ENCODE peak calls at places on chromosome 19, in eight cellular contexts. I is NCI-H2029; M is stimulated activated CD4-positive, alpha-beta T cell treated with anti-CD3 and anti-CD28 coated beads, Interleukin-15, amount 100 ng/mL, for 48 hours; T is choroid plexus epithelial cell; V is natural killer cell; B is kidney epithelial cell; J is C1 segment of cervical spinal cord; E is stimulated activated CD8-positive, alpha-beta memory T cell treated with anti-CD3 and anti-CD28 coated beads, Interleukin-15, amount 100 ng/mL, for 48 hours. S is an unnamed sample.

GRCh38 chr19:44987148-44987675 is 14.1 kb upstream of the RELB start:
- DNase-seq in I (no peak), M (no peak), T (no peak), V (no peak), B (no peak), J (no peak), E (no peak), S (no peak)

GRCh38 chr19:18021121-18021755 is 13.3 kb downstream of the ARRDC2 start:
- DNase-seq in I (peak), M (no peak), T (peak), V (peak), B (no peak), J (no peak), E (no peak), S (no peak)

GRCh38 chr19:41299755-41300089 is 10.2 kb upstream of the CCDC97 start:
- DNase-seq in I (peak), M (no peak), T (peak), V (peak), B (no peak), J (no peak), E (no peak), S (no peak)

GRCh38 chr19:17950310-17951150 is 16.4 kb upstream of the KCNN1 start:
- DNase-seq in I (no peak), M (no peak), T (no peak), V (peak), B (no peak), J (no peak), E (no peak), S (no peak)

GRCh38 chr19:18274776-18275356 is 614 bp upstream of the IQCN start:
- DNase-seq in I (peak), M (no peak), T (peak), V (no peak), B (no peak), J (peak), E (no peak), S (peak)

GRCh38 chr19:9857920-9858746 is 23.0 kb downstream of the PIN1 start:
- DNase-seq in I (no peak), M (no peak), T (no peak), V (no peak), B (no peak), J (no peak), E (no peak), S (no peak)

GRCh38 chr19:1904385-1905070 is 671 bp upstream of the ADAT3 start:
- DNase-seq in I (peak), M (no peak), T (peak), V (no peak), B (peak), J (peak), E (no peak), S (peak)

GRCh38 chr19:17765069-17765618 is 13.9 kb downstream of the FCHO1 start:
- DNase-seq in I (no peak), M (no peak), T (no peak), V (no peak), B (no peak), J (no peak), E (no peak), S (no peak)

GRCh38 chr19:49425178-49425577 is at the start of gene GFY:
- DNase-seq in I (no peak), M (no peak), T (no peak), V (no peak), B (no peak), J (no peak), E (no peak), S (no peak)

GRCh38 chr19:11446271-11446651 is 10.8 kb downstream of the PRKCSH start:
- DNase-seq in I (no peak), M (no peak), T (no peak), V (no peak), B (no peak), J (no peak), E (no peak), S (no peak)

GRCh38 chr19:7903244-7904073 is at the start of gene MAP2K7:
- DNase-seq in I (peak), M (peak), T (peak), V (peak), B (peak), J (peak), E (peak), S (peak)

GRCh38 chr19:35262101-35262761 is 6.5 kb upstream of the USF2 start:
- DNase-seq in I (no peak), M (no peak), T (no peak), V (peak), B (no peak), J (no peak), E (no peak), S (no peak)